ENCODE peak calls at places on chromosomes 7 and 10, in ten cellular contexts. One of them, this sample, is unnamed.

GRCh38 chr10:6607778-6608177 is 27.7 kb upstream of the PRKCQ start:
- DNase-seq in tibial artery: peak; percentile 24
- DNase-seq in cardiac muscle cell: peak; percentile 44
- DNase-seq in left ventricle myocardium inferior: no peak
- DNase-seq in A549: no peak
- DNase-seq in WERI-Rb-1: no peak
- DNase-seq in OCI-LY7: no peak
- DNase-seq in mammary epithelial cell: no peak
- DNase-seq in heart right ventricle: no peak
- DNase-seq in psoas muscle: no peak
- DNase-seq in this sample: no peak

GRCh38 chr10:26048756-26049155 is 114.7 kb downstream of the MYO3A start:
- DNase-seq in left ventricle myocardium inferior: no peak
- DNase-seq in mammary epithelial cell: no peak
- DNase-seq in OCI-LY7: no peak
- DNase-seq in heart right ventricle: no peak
- DNase-seq in psoas muscle: no peak
- DNase-seq in tibial artery: no peak
- DNase-seq in WERI-Rb-1: no peak
- DNase-seq in cardiac muscle cell: no peak
- DNase-seq in A549: no peak
- DNase-seq in this sample: no peak

GRCh38 chr10:132671171-132672154 is 114.5 kb downstream of the NKX6-2 start:
- DNase-seq in psoas muscle: peak; percentile 36
- DNase-seq in tibial artery: no peak
- DNase-seq in A549: no peak
- DNase-seq in heart right ventricle: no peak
- DNase-seq in mammary epithelial cell: no peak
- DNase-seq in cardiac muscle cell: no peak
- DNase-seq in WERI-Rb-1: no peak
- DNase-seq in left ventricle myocardium inferior: peak; percentile 33
- DNase-seq in OCI-LY7: no peak
- DNase-seq in this sample: no peak

GRCh38 chr10:23534328-23534727 is 95.5 kb downstream of the OTUD1 start:
- DNase-seq in tibial artery: no peak
- DNase-seq in psoas muscle: no peak
- DNase-seq in OCI-LY7: peak; percentile 9
- DNase-seq in WERI-Rb-1: no peak
- DNase-seq in mammary epithelial cell: no peak
- DNase-seq in heart right ventricle: no peak
- DNase-seq in cardiac muscle cell: no peak
- DNase-seq in A549: no peak
- DNase-seq in left ventricle myocardium inferior: no peak
- DNase-seq in this sample: no peak

GRCh38 chr10:7944537-7944936 is 110.0 kb upstream of the GATA3 start:
- DNase-seq in A549: no peak
- DNase-seq in heart right ventricle: no peak
- DNase-seq in mammary epithelial cell: no peak
- DNase-seq in left ventricle myocardium inferior: no peak
- DNase-seq in cardiac muscle cell: no peak
- DNase-seq in OCI-LY7: no peak
- DNase-seq in tibial artery: no peak
- DNase-seq in WERI-Rb-1: no peak
- DNase-seq in psoas muscle: no peak
- DNase-seq in this sample: no peak

GRCh38 chr10:113532724-113533123 is 20.1 kb upstream of the HABP2 start:
- DNase-seq in OCI-LY7: no peak
- DNase-seq in WERI-Rb-1: no peak
- DNase-seq in heart right ventricle: no peak
- DNase-seq in A549: no peak
- DNase-seq in psoas muscle: no peak
- DNase-seq in left ventricle myocardium inferior: no peak
- DNase-seq in cardiac muscle cell: no peak
- DNase-seq in tibial artery: no peak
- DNase-seq in mammary epithelial cell: no peak
- DNase-seq in this sample: no peak

GRCh38 chr10:51937736-51938135 is 238.3 kb upstream of the CSTF2T start:
- DNase-seq in mammary epithelial cell: peak; percentile 6
- DNase-seq in A549: no peak
- DNase-seq in heart right ventricle: no peak
- DNase-seq in left ventricle myocardium inferior: no peak
- DNase-seq in tibial artery: no peak
- DNase-seq in psoas muscle: no peak
- DNase-seq in cardiac muscle cell: peak; percentile 79
- DNase-seq in OCI-LY7: no peak
- DNase-seq in WERI-Rb-1: no peak
- DNase-seq in this sample: no peak

GRCh38 chr7:151992375-151992774 is 33.1 kb upstream of the GALNT11 start:
- DNase-seq in mammary epithelial cell: peak; percentile 27
- DNase-seq in heart right ventricle: peak; percentile 47
- DNase-seq in cardiac muscle cell: peak; percentile 46
- DNase-seq in OCI-LY7: peak; percentile 15
- DNase-seq in psoas muscle: peak; percentile 74
- DNase-seq in tibial artery: peak; percentile 70
- DNase-seq in A549: peak; percentile 66
- DNase-seq in WERI-Rb-1: peak; percentile 84
- DNase-seq in left ventricle myocardium inferior: peak; percentile 50
- DNase-seq in this sample: peak; percentile 65

GRCh38 chr7:69871213-69871885 is 273.1 kb downstream of the AUTS2 start:
- DNase-seq in cardiac muscle cell: peak; percentile 47
- DNase-seq in mammary epithelial cell: peak; percentile 44
- DNase-seq in tibial artery: no peak
- DNase-seq in A549: peak; percentile 44
- DNase-seq in psoas muscle: no peak
- DNase-seq in OCI-LY7: no peak
- DNase-seq in heart right ventricle: no peak
- DNase-seq in left ventricle myocardium inferior: no peak
- DNase-seq in WERI-Rb-1: no peak
- DNase-seq in this sample: no peak

GRCh38 chr10:60473557-60473956 is 83.9 kb upstream of the ANK3 start:
- DNase-seq in psoas muscle: no peak
- DNase-seq in mammary epithelial cell: peak; percentile 57
- DNase-seq in A549: peak; percentile 17
- DNase-seq in tibial artery: no peak
- DNase-seq in heart right ventricle: no peak
- DNase-seq in WERI-Rb-1: no peak
- DNase-seq in cardiac muscle cell: no peak
- DNase-seq in OCI-LY7: no peak
- DNase-seq in left ventricle myocardium inferior: no peak
- DNase-seq in this sample: no peak

GRCh38 chr10:70561051-70561450 is 41.5 kb downstream of the PRF1 start:
- DNase-seq in cardiac muscle cell: peak; percentile 57
- DNase-seq in heart right ventricle: no peak
- DNase-seq in OCI-LY7: no peak
- DNase-seq in psoas muscle: peak; percentile 27
- DNase-seq in tibial artery: no peak
- DNase-seq in WERI-Rb-1: no peak
- DNase-seq in mammary epithelial cell: no peak
- DNase-seq in left ventricle myocardium inferior: peak; percentile 51
- DNase-seq in A549: no peak
- DNase-seq in this sample: no peak

GRCh38 chr7:102875700-102876192 is 37.1 kb upstream of the LRRC17 start:
- DNase-seq in psoas muscle: no peak
- DNase-seq in mammary epithelial cell: peak; percentile 99
- DNase-seq in cardiac muscle cell: peak; percentile 94
- DNase-seq in tibial artery: no peak
- DNase-seq in OCI-LY7: no peak
- DNase-seq in left ventricle myocardium inferior: no peak
- DNase-seq in A549: peak; percentile 96
- DNase-seq in WERI-Rb-1: no peak
- DNase-seq in heart right ventricle: no peak
- DNase-seq in this sample: no peak

GRCh38 chr7:1516586-1517251 is 12.5 kb upstream of the INTS1 start:
- DNase-seq in mammary epithelial cell: no peak
- DNase-seq in heart right ventricle: no peak
- DNase-seq in OCI-LY7: no peak
- DNase-seq in left ventricle myocardium inferior: no peak
- DNase-seq in psoas muscle: no peak
- DNase-seq in cardiac muscle cell: no peak
- DNase-seq in A549: no peak
- DNase-seq in tibial artery: no peak
- DNase-seq in WERI-Rb-1: no peak
- DNase-seq in this sample: no peak

GRCh38 chr7:51774178-51774577 is 457.6 kb upstream of the COBL start:
- DNase-seq in left ventricle myocardium inferior: no peak
- DNase-seq in mammary epithelial cell: no peak
- DNase-seq in cardiac muscle cell: no peak
- DNase-seq in A549: no peak
- DNase-seq in heart right ventricle: no peak
- DNase-seq in OCI-LY7: no peak
- DNase-seq in tibial artery: no peak
- DNase-seq in psoas muscle: no peak
- DNase-seq in WERI-Rb-1: no peak
- DNase-seq in this sample: no peak

GRCh38 chr10:17923728-17924127 is 28.0 kb upstream of the SLC39A12 start:
- DNase-seq in cardiac muscle cell: peak; percentile 70
- DNase-seq in psoas muscle: no peak
- DNase-seq in left ventricle myocardium inferior: no peak
- DNase-seq in WERI-Rb-1: no peak
- DNase-seq in A549: no peak
- DNase-seq in mammary epithelial cell: peak; percentile 83
- DNase-seq in heart right ventricle: no peak
- DNase-seq in tibial artery: peak; percentile 44
- DNase-seq in OCI-LY7: no peak
- DNase-seq in this sample: no peak

DNA sequence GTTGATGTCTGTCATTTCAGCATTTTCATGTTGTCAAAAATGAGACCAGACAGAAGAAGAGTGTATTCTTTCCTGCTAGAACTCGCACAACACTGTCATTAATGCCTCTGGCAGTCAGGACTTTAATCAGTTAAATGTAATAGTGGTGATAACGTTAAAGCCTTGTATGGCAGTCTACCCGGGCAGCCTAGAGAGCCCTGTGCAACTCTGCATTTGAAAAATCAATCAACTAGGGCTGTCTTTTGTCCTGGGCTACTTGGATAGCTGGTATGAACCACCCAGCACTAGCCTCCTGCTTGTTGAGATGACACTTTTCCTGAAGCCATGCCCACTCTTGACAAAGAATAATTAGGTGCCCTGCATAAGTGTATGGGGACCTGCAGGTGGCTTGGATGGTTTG is 19.8 kb downstream of the MGMT start:
- DNase-seq in mammary epithelial cell: no peak
- DNase-seq in WERI-Rb-1: no peak
- DNase-seq in A549: no peak
- DNase-seq in psoas muscle: no peak
- DNase-seq in left ventricle myocardium inferior: no peak
- DNase-seq in tibial artery: no peak
- DNase-seq in OCI-LY7: no peak
- DNase-seq in cardiac muscle cell: no peak
- DNase-seq in heart right ventricle: no peak
- DNase-seq in this sample: no peak
- H3K9me3 ChIP-seq in mammary epithelial cell: peaks cover 17% of the 10 kb centered on the region
- H3K9me3 ChIP-seq in WERI-Rb-1: peaks cover 9% of the 10 kb centered on the region
- H3K9me3 ChIP-seq in A549: peaks cover 42% of the 10 kb centered on the region
- H3K9me3 ChIP-seq in psoas muscle: peaks cover 42% of the 10 kb centered on the region
- H3K9me3 ChIP-seq in left ventricle myocardium inferior: peaks cover 59% of the 10 kb centered on the region
- H3K9me3 ChIP-seq in tibial artery: peaks cover 17% of the 10 kb centered on the region
- H3K9me3 ChIP-seq in OCI-LY7: peaks cover 42% of the 10 kb centered on the region
- H3K9me3 ChIP-seq in cardiac muscle cell: no peaks in the 10 kb centered on the region
- H3K9me3 ChIP-seq in heart right ventricle: peaks cover 44% of the 10 kb centered on the region
- H3K9me3 ChIP-seq in this sample: peaks cover 4% of the 10 kb centered on the region

GRCh38 chr7:119127706-119128105 is 903.2 kb downstream of the ANKRD7 start:
- DNase-seq in WERI-Rb-1: no peak
- DNase-seq in psoas muscle: no peak
- DNase-seq in mammary epithelial cell: no peak
- DNase-seq in OCI-LY7: no peak
- DNase-seq in left ventricle myocardium inferior: no peak
- DNase-seq in A549: no peak
- DNase-seq in heart right ventricle: no peak
- DNase-seq in cardiac muscle cell: no peak
- DNase-seq in tibial artery: no peak
- DNase-seq in this sample: no peak

GRCh38 chr7:119123326-119123725 is 898.8 kb downstream of the ANKRD7 start:
- DNase-seq in OCI-LY7: no peak
- DNase-seq in tibial artery: no peak
- DNase-seq in mammary epithelial cell: no peak
- DNase-seq in psoas muscle: no peak
- DNase-seq in left ventricle myocardium inferior: no peak
- DNase-seq in cardiac muscle cell: no peak
- DNase-seq in heart right ventricle: no peak
- DNase-seq in A549: no peak
- DNase-seq in WERI-Rb-1: no peak
- DNase-seq in this sample: no peak
- TF ChIP-seq CTCF in OCI-LY7: no peak
- TF ChIP-seq CTCF in tibial artery: no peak
- TF ChIP-seq CTCF in mammary epithelial cell: no peak
- TF ChIP-seq CTCF in psoas muscle: no peak
- TF ChIP-seq CTCF in left ventricle myocardium inferior: no peak
- TF ChIP-seq CTCF in cardiac muscle cell: no peak
- TF ChIP-seq CTCF in heart right ventricle: no peak
- TF ChIP-seq CTCF in A549: no peak
- TF ChIP-seq CTCF in WERI-Rb-1: no peak
- TF ChIP-seq CTCF in this sample: no peak

GRCh38 chr7:63925262-63925625 is 73.4 kb upstream of the ZNF722 start:
- DNase-seq in cardiac muscle cell: no peak
- DNase-seq in left ventricle myocardium inferior: no peak
- DNase-seq in A549: no peak
- DNase-seq in tibial artery: no peak
- DNase-seq in psoas muscle: no peak
- DNase-seq in WERI-Rb-1: no peak
- DNase-seq in mammary epithelial cell: no peak
- DNase-seq in heart right ventricle: peak; percentile 6
- DNase-seq in OCI-LY7: no peak
- DNase-seq in this sample: no peak
- H3K4me3 ChIP-seq in cardiac muscle cell: no peak overlapping the region
- H3K4me3 ChIP-seq in left ventricle myocardium inferior: peak overlapping the region; percentile 71
- H3K4me3 ChIP-seq in A549: no peak overlapping the region
- H3K4me3 ChIP-seq in tibial artery: peak overlapping the region; percentile 75
- H3K4me3 ChIP-seq in psoas muscle: peak overlapping the region; percentile 80
- H3K4me3 ChIP-seq in WERI-Rb-1: no peak overlapping the region
- H3K4me3 ChIP-seq in mammary epithelial cell: no peak overlapping the region
- H3K4me3 ChIP-seq in heart right ventricle: peak overlapping the region; percentile 57
- H3K4me3 ChIP-seq in OCI-LY7: no peak overlapping the region
- H3K4me3 ChIP-seq in this sample: peak overlapping the region; percentile 76

GRCh38 chr10:14918964-14919363 is 34.9 kb downstream of the DCLRE1C start:
- DNase-seq in heart right ventricle: no peak
- DNase-seq in left ventricle myocardium inferior: no peak
- DNase-seq in tibial artery: no peak
- DNase-seq in psoas muscle: no peak
- DNase-seq in WERI-Rb-1: no peak
- DNase-seq in cardiac muscle cell: no peak
- DNase-seq in OCI-LY7: no peak
- DNase-seq in mammary epithelial cell: no peak
- DNase-seq in A549: no peak
- DNase-seq in this sample: no peak
- H3K9me3 ChIP-seq in heart right ventricle: peaks cover 4% of the 10 kb centered on the region
- H3K9me3 ChIP-seq in left ventricle myocardium inferior: peaks cover 32% of the 10 kb centered on the region
- H3K9me3 ChIP-seq in tibial artery: peaks cover 10% of the 10 kb centered on the region
- H3K9me3 ChIP-seq in psoas muscle: peaks cover 20% of the 10 kb centered on the region
- H3K9me3 ChIP-seq in WERI-Rb-1: no peaks in the 10 kb centered on the region
- H3K9me3 ChIP-seq in cardiac muscle cell: no peaks in the 10 kb centered on the region
- H3K9me3 ChIP-seq in OCI-LY7: peaks cover 34% of the 10 kb centered on the region
- H3K9me3 ChIP-seq in mammary epithelial cell: no peaks in the 10 kb centered on the region
- H3K9me3 ChIP-seq in A549: peaks cover 33% of the 10 kb centered on the region
- H3K9me3 ChIP-seq in this sample: peaks cover 28% of the 10 kb centered on the region

DNA sequence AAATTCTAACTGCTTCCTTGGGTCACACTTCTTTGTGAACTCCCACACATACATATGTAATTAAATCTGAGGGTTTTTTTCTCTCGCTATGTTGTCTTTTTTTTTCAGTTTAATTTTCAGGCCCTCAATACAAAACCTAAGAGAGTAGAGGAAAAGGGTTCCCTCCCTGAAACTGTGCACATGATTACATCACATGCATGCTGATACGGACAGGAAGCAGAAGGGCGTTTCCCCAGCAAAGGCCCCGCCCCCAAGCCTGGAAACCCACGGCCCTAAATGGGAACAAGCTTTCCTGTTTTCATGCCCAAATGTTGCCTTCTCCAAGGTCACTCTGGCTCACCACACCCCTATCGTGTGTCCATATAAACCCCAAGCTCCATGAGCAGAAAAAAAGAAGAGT is 115.4 kb downstream of the TEX36 start:
- DNase-seq in heart right ventricle: no peak
- DNase-seq in psoas muscle: no peak
- DNase-seq in A549: no peak
- DNase-seq in WERI-Rb-1: no peak
- DNase-seq in tibial artery: no peak
- DNase-seq in left ventricle myocardium inferior: no peak
- DNase-seq in mammary epithelial cell: no peak
- DNase-seq in cardiac muscle cell: no peak
- DNase-seq in OCI-LY7: no peak
- DNase-seq in this sample: no peak
- TF ChIP-seq CTCF in heart right ventricle: no peak
- TF ChIP-seq CTCF in psoas muscle: no peak
- TF ChIP-seq CTCF in A549: no peak
- TF ChIP-seq CTCF in WERI-Rb-1: no peak
- TF ChIP-seq CTCF in tibial artery: no peak
- TF ChIP-seq CTCF in left ventricle myocardium inferior: no peak
- TF ChIP-seq CTCF in mammary epithelial cell: no peak
- TF ChIP-seq CTCF in cardiac muscle cell: no peak
- TF ChIP-seq CTCF in OCI-LY7: no peak
- TF ChIP-seq CTCF in this sample: no peak

This sample was measured in right atrium auricular region.